ENCODE peak calls at places on chromosomes 5 and 9, in seven cellular contexts. J, U, B, G, X, Z and F are unnamed samples.

GRCh38 chr5:78497573-78498533 is 137.4 kb downstream of the SCAMP1 start:
- ATAC-seq in J (peak), U (no peak), B (peak), G (no peak), X (peak), Z (no peak), F (peak)

GRCh38 chr5:143374496-143375217 is 28.8 kb downstream of the NR3C1 start:
- ATAC-seq in J (no peak), U (no peak), B (no peak), G (no peak), X (no peak), Z (no peak), F (no peak)

GRCh38 chr5:84718377-84718776 is 333.7 kb upstream of the EDIL3 start:
- ATAC-seq in J (no peak), U (no peak), B (no peak), G (no peak), X (no peak), Z (no peak), F (no peak)

GRCh38 chr5:117761190-117761589 is 1186.6 kb upstream of the SEMA6A start:
- ATAC-seq in J (no peak), U (no peak), B (peak), G (no peak), X (no peak), Z (no peak), F (no peak)

GRCh38 chr5:91311168-91311696 is 71.9 kb downstream of the ARRDC3 start:
- ATAC-seq in J (no peak), U (no peak), B (no peak), G (peak), X (peak), Z (no peak), F (no peak)

GRCh38 chr5:127969651-127970050 is 113.9 kb upstream of the SLC12A2 start:
- ATAC-seq in J (no peak), U (no peak), B (no peak), G (no peak), X (no peak), Z (no peak), F (no peak)

GRCh38 chr9:116632990-116633441 is 54.1 kb upstream of the TRIM32 start:
- ATAC-seq in J (peak), U (no peak), B (peak), G (no peak), X (peak), Z (no peak), F (peak)

GRCh38 chr9:109972026-109973005 is 192.3 kb downstream of the PALM2AKAP2 start:
- ATAC-seq in J (no peak), U (peak), B (peak), G (peak), X (no peak), Z (no peak), F (peak)

GRCh38 chr5:14664270-14665109 is at the start of gene OTULIN:
- ATAC-seq in J (peak), U (peak), B (peak), G (peak), X (peak), Z (peak), F (peak)

GRCh38 chr5:44183753-44184152 is 205.5 kb downstream of the FGF10 start:
- ATAC-seq in J (no peak), U (no peak), B (no peak), G (no peak), X (no peak), Z (no peak), F (no peak)

GRCh38 chr5:135462304-135462703 is 10.2 kb upstream of the TIFAB start:
- ATAC-seq in J (no peak), U (peak), B (no peak), G (peak), X (no peak), Z (peak), F (no peak)

GRCh38 chr5:3302228-3302627 is 293.4 kb upstream of the IRX1 start:
- ATAC-seq in J (no peak), U (no peak), B (no peak), G (no peak), X (no peak), Z (no peak), F (no peak)

GRCh38 chr5:132294728-132295504 is 722 bp downstream of the SLC22A4 start:
- ATAC-seq in J (peak), U (peak), B (peak), G (peak), X (peak), Z (peak), F (peak)
- TF ChIP-seq POLR2A in J (peak), U (no peak), B (no peak), G (no peak), X (peak), Z (no peak), F (no peak)

DNA sequence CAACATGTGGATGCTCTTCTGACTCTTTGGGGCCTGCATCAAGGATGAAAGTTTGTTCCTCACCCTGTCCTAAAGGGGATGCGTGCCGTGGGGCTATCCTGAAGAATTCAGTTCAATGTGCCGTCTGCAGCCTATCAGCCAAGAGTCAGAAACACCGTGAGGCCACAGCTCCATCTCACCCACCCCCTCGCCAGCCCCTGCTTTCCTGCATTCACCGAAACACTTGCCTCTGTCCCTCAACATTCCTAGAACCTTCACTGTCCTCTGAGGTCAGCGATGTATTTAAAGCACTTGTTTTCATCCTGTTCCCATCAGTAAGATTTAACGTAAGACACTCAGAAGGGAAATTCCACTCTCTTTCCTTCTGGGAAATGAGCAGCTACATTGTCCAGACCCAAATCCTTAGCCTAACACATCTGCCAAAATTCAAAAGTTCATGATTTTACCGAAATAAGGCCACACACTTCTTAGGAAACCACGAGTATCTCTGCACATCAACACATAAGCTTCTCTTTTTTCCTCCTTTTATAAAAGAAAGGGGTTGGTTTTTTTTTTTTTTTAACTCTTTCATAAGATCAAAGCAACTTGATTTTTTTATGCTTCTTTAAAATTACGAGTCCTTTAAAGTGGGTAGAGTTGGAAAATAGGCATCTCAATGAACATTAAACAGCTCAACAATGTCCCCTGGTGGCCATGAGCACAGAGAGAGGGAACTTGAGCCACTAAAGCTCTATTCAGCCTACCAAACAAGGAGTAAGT is 100.7 kb downstream of the SUSD1 start:
- ATAC-seq in J (peak), U (peak), B (peak), G (peak), X (peak), Z (peak), F (peak)
- H3K4me3 ChIP-seq in J (no peak), U (no peak), B (peak), G (no peak), X (no peak), Z (no peak), F (no peak)

DNA sequence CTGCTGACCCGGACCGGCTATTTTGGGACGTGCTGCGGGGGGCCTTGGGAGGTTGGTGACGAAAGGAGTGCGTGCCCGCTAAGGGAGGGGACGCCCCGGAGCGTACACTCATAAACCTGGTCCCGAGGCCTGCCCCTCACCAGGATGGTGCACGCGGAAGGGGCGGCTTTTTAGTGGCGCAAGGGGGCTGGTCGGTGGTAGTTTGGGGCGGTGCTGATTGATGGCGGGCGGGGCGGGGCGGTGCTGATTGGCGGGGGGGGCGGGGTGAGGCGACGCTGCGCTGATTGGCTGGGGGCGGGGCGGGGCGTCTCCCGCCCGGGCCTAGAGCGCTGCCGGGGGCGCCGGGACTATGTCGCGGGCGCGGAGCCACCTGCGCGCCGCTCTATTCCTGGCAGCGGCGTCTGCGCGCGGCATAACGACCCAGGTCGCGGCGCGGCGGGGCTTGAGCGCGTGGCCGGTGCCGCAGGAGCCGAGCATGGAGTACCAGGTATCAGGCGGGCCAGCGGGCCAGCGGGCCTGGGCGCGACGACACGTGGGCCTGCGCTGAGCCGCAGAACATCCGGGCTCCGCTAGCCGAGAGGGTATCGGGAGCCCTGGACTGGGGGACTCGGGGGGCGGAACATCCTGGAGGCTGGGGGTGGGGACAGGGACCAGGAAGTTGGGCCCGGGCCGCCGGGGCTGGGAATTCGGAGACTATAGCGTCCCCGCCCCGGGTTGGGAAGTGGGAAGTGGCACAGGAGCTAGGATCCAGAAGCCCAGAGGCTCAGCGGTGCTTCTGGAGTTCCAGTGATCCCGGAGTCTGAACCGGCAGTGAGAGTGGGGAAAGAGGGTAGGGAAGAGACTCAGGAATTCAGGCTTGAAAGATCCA is at the start of gene FPGS:
- ATAC-seq in J (peak), U (peak), B (peak), G (peak), X (peak), Z (peak), F (peak)
- TF ChIP-seq POLR2A in J (peak), U (peak), B (peak), G (no peak), X (peak), Z (peak), F (peak)

GRCh38 chr5:61283480-61283879 is 48.6 kb upstream of the ZSWIM6 start:
- ATAC-seq in J (peak), U (no peak), B (no peak), G (no peak), X (no peak), Z (no peak), F (peak)

GRCh38 chr5:61280205-61280604 is 51.9 kb upstream of the ZSWIM6 start:
- ATAC-seq in J (peak), U (no peak), B (peak), G (peak), X (peak), Z (no peak), F (no peak)

GRCh38 chr5:61279725-61280124 is 52.3 kb upstream of the ZSWIM6 start:
- ATAC-seq in J (no peak), U (no peak), B (no peak), G (no peak), X (no peak), Z (no peak), F (no peak)

GRCh38 chr5:61281686-61282085 is 50.4 kb upstream of the ZSWIM6 start:
- ATAC-seq in J (no peak), U (no peak), B (no peak), G (no peak), X (no peak), Z (no peak), F (no peak)

GRCh38 chr5:61280766-61281427 is 51.2 kb upstream of the ZSWIM6 start:
- ATAC-seq in J (peak), U (no peak), B (peak), G (peak), X (no peak), Z (no peak), F (no peak)
- H3K4me3 ChIP-seq in J (no peak), U (no peak), B (no peak), G (no peak), X (no peak), Z (no peak), F (no peak)

GRCh38 chr5:177366528-177367322 is 9.0 kb downstream of the RGS14 start:
- ATAC-seq in J (peak), U (peak), B (peak), G (peak), X (peak), Z (no peak), F (peak)
- TF ChIP-seq POLR2A in J (peak), U (no peak), B (peak), G (no peak), X (no peak), Z (no peak), F (no peak)

DNA sequence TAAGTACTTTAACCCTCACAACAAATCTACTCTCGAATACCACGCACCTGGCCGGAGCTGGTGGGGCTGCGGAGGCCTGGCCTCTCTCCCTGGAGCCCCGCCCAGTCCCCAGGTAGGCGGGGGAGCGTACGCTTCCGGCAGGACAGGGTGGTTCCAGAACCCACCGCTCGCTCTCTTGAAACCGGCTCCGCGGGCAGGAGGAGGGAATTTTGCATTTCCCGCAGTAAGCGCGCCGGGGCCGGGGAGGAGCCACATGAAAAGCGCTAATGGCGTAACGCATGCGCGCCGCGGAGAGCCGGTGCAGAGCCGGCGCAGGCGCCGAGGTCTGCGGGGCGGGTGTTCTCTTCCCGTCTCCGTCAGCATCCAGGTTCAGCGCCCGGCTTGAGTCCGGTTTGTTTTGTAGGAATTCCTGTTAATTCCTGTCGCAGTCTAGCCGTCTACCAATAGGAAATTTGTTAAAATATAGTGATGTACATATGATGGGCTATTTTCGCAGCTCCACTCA is 20.8 kb downstream of the CAVIN4 start:
- ATAC-seq in J (peak), U (peak), B (peak), G (peak), X (peak), Z (peak), F (peak)
- H3K4me3 ChIP-seq in J (no peak), U (peak), B (peak), G (peak), X (peak), Z (peak), F (peak)

GRCh38 chr9:100426532-100427365 is at the start of gene MSANTD3:
- ATAC-seq in J (peak), U (peak), B (peak), G (peak), X (peak), Z (peak), F (peak)
- TF ChIP-seq POLR2A in J (peak), U (peak), B (peak), G (peak), X (peak), Z (peak), F (no peak)

GRCh38 chr9:133533878-133534277 is 626 bp upstream of the ADAMTSL2 start:
- ATAC-seq in J (no peak), U (peak), B (peak), G (no peak), X (no peak), Z (no peak), F (peak)
- H3K4me3 ChIP-seq in J (no peak), U (peak), B (peak), G (no peak), X (no peak), Z (no peak), F (no peak)

GRCh38 chr5:56909294-56910122 is at the start of gene SETD9:
- ATAC-seq in J (peak), U (peak), B (peak), G (peak), X (peak), Z (peak), F (peak)
- TF ChIP-seq POLR2A in J (peak), U (peak), B (peak), G (peak), X (peak), Z (peak), F (peak)